ENCODE peak calls at places on chromosomes 16 and 17, in eight cellular contexts. Z is psoas muscle; R is colonic mucosa; H is neural crest cell; P is iris pigment epithelial cell; X is aorta; F is activated CD4-positive, CD25-positive, alpha-beta regulatory T cell treated with anti-CD3 and anti-CD28 coated beads, Interleukin-2, amount 50 U/mL, for 16 hours; I is A549. N is an unnamed sample.

GRCh38 chr17:81091134-81091530 is 56.2 kb downstream of the BAIAP2 start:
- DNase-seq in Z (no peak), R (no peak), H (no peak), P (no peak), X (no peak), F (no peak), I (no peak), N (no peak)

GRCh38 chr16:22623351-22623781 is 112.7 kb downstream of the NPIPB5 start:
- DNase-seq in Z (no peak), R (no peak), H (no peak), P (peak; percentile 30), X (no peak), F (no peak), I (no peak), N (no peak)

GRCh38 chr16:88727871-88728270 is 21.6 kb downstream of the CTU2 start:
- DNase-seq in Z (no peak), R (no peak), H (no peak), P (no peak), X (no peak), F (no peak), I (no peak), N (peak; percentile 10)

GRCh38 chr17:55059724-55060123 is 91.2 kb downstream of the STXBP4 start:
- DNase-seq in Z (no peak), R (no peak), H (no peak), P (no peak), X (no peak), F (no peak), I (no peak), N (peak; percentile 6)

GRCh38 chr17:31549121-31549524 is 157.6 kb downstream of the RAB11FIP4 start:
- DNase-seq in Z (no peak), R (no peak), H (no peak), P (no peak), X (no peak), F (no peak), I (peak; percentile 49), N (peak; percentile 20)

GRCh38 chr17:4448197-4448980 is 14.6 kb downstream of the SPNS3 start:
- DNase-seq in Z (no peak), R (no peak), H (no peak), P (no peak), X (no peak), F (no peak), I (no peak), N (no peak)

GRCh38 chr17:2282297-2282873 is 21.2 kb downstream of the SMG6 start:
- DNase-seq in Z (no peak), R (no peak), H (no peak), P (peak; percentile 74), X (no peak), F (no peak), I (peak; percentile 78), N (peak; percentile 57)

GRCh38 chr16:84643677-84644076 is 4.6 kb upstream of the KLHL36 start:
- DNase-seq in Z (no peak), R (no peak), H (no peak), P (no peak), X (no peak), F (no peak), I (no peak), N (no peak)

GRCh38 chr17:7280519-7281073 is 922 bp upstream of the SLC2A4 start:
- DNase-seq in Z (peak; percentile 85), R (peak; percentile 91), H (peak; percentile 77), P (peak; percentile 70), X (peak; percentile 86), F (peak; percentile 71), I (peak; percentile 90), N (peak; percentile 81)

GRCh38 chr16:82874672-82875071 is 247.9 kb downstream of the CDH13 start:
- DNase-seq in Z (no peak), R (no peak), H (no peak), P (no peak), X (no peak), F (no peak), I (no peak), N (no peak)